ENCODE peak calls at places on chromosomes 1 and 21, in ten cellular contexts. One of them, this sample, is unnamed.

GRCh38 chr21:42061866-42062542 is 9.1 kb upstream of the UMODL1 start:
- DNase-seq in RWPE2: peak; percentile 19
- DNase-seq in omental fat pad: no peak
- DNase-seq in psoas muscle: peak; percentile 36
- DNase-seq in IMR-90: no peak
- DNase-seq in heart left ventricle: no peak
- DNase-seq in A549: no peak
- DNase-seq in AG09319: no peak
- DNase-seq in lower lobe of right lung: no peak
- DNase-seq in Calu3: no peak
- DNase-seq in this sample: no peak

GRCh38 chr1:189567890-189568289 is 909.8 kb downstream of the BRINP3 start:
- DNase-seq in Calu3: no peak
- DNase-seq in AG09319: no peak
- DNase-seq in heart left ventricle: no peak
- DNase-seq in omental fat pad: no peak
- DNase-seq in lower lobe of right lung: no peak
- DNase-seq in psoas muscle: no peak
- DNase-seq in IMR-90: no peak
- DNase-seq in RWPE2: no peak
- DNase-seq in A549: no peak
- DNase-seq in this sample: no peak

GRCh38 chr1:65141394-65141793 is 6.6 kb upstream of the AK4 start:
- DNase-seq in psoas muscle: no peak
- DNase-seq in Calu3: peak; percentile 28
- DNase-seq in A549: no peak
- DNase-seq in omental fat pad: no peak
- DNase-seq in RWPE2: no peak
- DNase-seq in heart left ventricle: no peak
- DNase-seq in lower lobe of right lung: no peak
- DNase-seq in IMR-90: no peak
- DNase-seq in AG09319: no peak
- DNase-seq in this sample: no peak

GRCh38 chr1:118177998-118178397 is 7.0 kb downstream of the SPAG17 start:
- DNase-seq in lower lobe of right lung: no peak
- DNase-seq in Calu3: no peak
- DNase-seq in heart left ventricle: no peak
- DNase-seq in A549: no peak
- DNase-seq in RWPE2: no peak
- DNase-seq in AG09319: no peak
- DNase-seq in IMR-90: no peak
- DNase-seq in psoas muscle: no peak
- DNase-seq in omental fat pad: no peak
- DNase-seq in this sample: no peak

GRCh38 chr1:55298167-55298894 is 83.2 kb upstream of the USP24 start:
- DNase-seq in RWPE2: no peak
- DNase-seq in A549: no peak
- DNase-seq in psoas muscle: no peak
- DNase-seq in Calu3: no peak
- DNase-seq in omental fat pad: no peak
- DNase-seq in heart left ventricle: no peak
- DNase-seq in AG09319: no peak
- DNase-seq in IMR-90: no peak
- DNase-seq in lower lobe of right lung: no peak
- DNase-seq in this sample: no peak

GRCh38 chr1:19091539-19091938 is 118.5 kb downstream of the UBR4 start:
- DNase-seq in lower lobe of right lung: no peak
- DNase-seq in Calu3: no peak
- DNase-seq in RWPE2: no peak
- DNase-seq in IMR-90: peak; percentile 83
- DNase-seq in omental fat pad: no peak
- DNase-seq in psoas muscle: no peak
- DNase-seq in AG09319: peak; percentile 15
- DNase-seq in A549: no peak
- DNase-seq in heart left ventricle: no peak
- DNase-seq in this sample: no peak

GRCh38 chr1:54121482-54122130 is 31.2 kb downstream of the CDCP2 start:
- DNase-seq in lower lobe of right lung: peak; percentile 77
- DNase-seq in Calu3: peak; percentile 84
- DNase-seq in IMR-90: peak; percentile 82
- DNase-seq in psoas muscle: peak; percentile 89
- DNase-seq in A549: peak; percentile 84
- DNase-seq in omental fat pad: peak; percentile 50
- DNase-seq in RWPE2: no peak
- DNase-seq in AG09319: peak; percentile 31
- DNase-seq in heart left ventricle: peak; percentile 79
- DNase-seq in this sample: peak; percentile 96

GRCh38 chr1:234114648-234115307 is 210.3 kb downstream of the SLC35F3 start:
- DNase-seq in psoas muscle: no peak
- DNase-seq in A549: peak; percentile 52
- DNase-seq in RWPE2: no peak
- DNase-seq in omental fat pad: no peak
- DNase-seq in Calu3: peak; percentile 28
- DNase-seq in lower lobe of right lung: no peak
- DNase-seq in heart left ventricle: no peak
- DNase-seq in AG09319: peak; percentile 15
- DNase-seq in IMR-90: peak; percentile 59
- DNase-seq in this sample: no peak

GRCh38 chr1:119827010-119827409 is 15.8 kb upstream of the REG4 start:
- DNase-seq in RWPE2: no peak
- DNase-seq in A549: peak; percentile 19
- DNase-seq in psoas muscle: no peak
- DNase-seq in lower lobe of right lung: no peak
- DNase-seq in Calu3: no peak
- DNase-seq in IMR-90: no peak
- DNase-seq in omental fat pad: no peak
- DNase-seq in heart left ventricle: no peak
- DNase-seq in AG09319: no peak
- DNase-seq in this sample: no peak
- TF ChIP-seq CTCF in RWPE2: peak; percentile 21
- TF ChIP-seq CTCF in A549: no peak
- TF ChIP-seq CTCF in psoas muscle: no peak
- TF ChIP-seq CTCF in lower lobe of right lung: peak; percentile 30
- TF ChIP-seq CTCF in Calu3: peak; percentile 40
- TF ChIP-seq CTCF in IMR-90: no peak
- TF ChIP-seq CTCF in omental fat pad: no peak
- TF ChIP-seq CTCF in heart left ventricle: peak; percentile 9
- TF ChIP-seq CTCF in AG09319: peak; percentile 21
- TF ChIP-seq CTCF in this sample: no peak

DNA sequence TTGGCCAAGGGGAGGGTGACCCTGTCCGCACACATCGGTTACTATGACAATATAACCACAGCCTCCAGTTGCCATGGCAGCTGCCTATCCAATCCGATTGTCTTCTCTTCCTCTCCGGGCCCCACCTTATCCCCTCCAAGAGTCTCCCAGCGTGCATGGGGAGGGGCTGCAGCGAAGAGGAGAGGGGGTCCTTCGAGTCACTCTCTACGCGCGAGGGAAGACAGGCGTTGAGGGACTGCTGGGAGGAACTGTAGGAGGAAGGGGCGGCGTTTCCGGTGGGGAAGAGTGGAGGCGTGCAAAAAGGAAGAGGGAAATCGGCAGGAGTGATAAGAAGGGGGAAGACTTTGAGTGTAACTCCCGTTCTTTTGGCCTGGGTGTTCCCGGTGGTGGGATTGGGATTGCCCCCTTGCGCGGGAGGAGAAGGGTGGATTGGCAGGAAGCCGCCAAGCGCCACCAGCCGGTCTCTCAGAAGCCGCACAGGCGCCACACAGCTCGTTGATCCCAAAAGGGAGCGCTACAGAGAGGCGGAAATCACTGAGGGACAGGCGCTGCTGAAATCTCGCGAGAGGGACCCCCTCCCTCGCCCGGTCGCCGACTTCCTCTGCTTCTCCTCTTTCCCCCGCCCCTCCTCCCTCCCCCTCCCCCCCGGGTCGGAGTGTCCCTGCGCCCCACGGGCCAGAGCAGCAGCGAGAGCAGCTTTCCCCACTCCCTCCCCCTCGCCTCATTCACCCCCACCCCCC is 381 bp upstream of the SMG7 start:
- DNase-seq in IMR-90: peak; percentile 98
- DNase-seq in AG09319: peak; percentile 97
- DNase-seq in heart left ventricle: peak; percentile 98
- DNase-seq in A549: peak; percentile 84
- DNase-seq in Calu3: peak; percentile 96
- DNase-seq in RWPE2: peak; percentile 97
- DNase-seq in lower lobe of right lung: peak; percentile 97
- DNase-seq in omental fat pad: peak; percentile 94
- DNase-seq in psoas muscle: peak; percentile 99
- DNase-seq in this sample: peak; percentile 92
- TF ChIP-seq CTCF in IMR-90: no peak
- TF ChIP-seq CTCF in AG09319: no peak
- TF ChIP-seq CTCF in heart left ventricle: peak; percentile 6
- TF ChIP-seq CTCF in A549: no peak
- TF ChIP-seq CTCF in Calu3: no peak
- TF ChIP-seq CTCF in RWPE2: no peak
- TF ChIP-seq CTCF in lower lobe of right lung: peak; percentile 18
- TF ChIP-seq CTCF in omental fat pad: no peak
- TF ChIP-seq CTCF in psoas muscle: no peak
- TF ChIP-seq CTCF in this sample: no peak

GRCh38 chr1:204507317-204508105 is 8.7 kb upstream of the MDM4 start:
- DNase-seq in RWPE2: no peak
- DNase-seq in omental fat pad: no peak
- DNase-seq in lower lobe of right lung: no peak
- DNase-seq in Calu3: peak; percentile 58
- DNase-seq in A549: peak; percentile 44
- DNase-seq in IMR-90: peak; percentile 22
- DNase-seq in AG09319: no peak
- DNase-seq in psoas muscle: no peak
- DNase-seq in heart left ventricle: no peak
- DNase-seq in this sample: no peak

GRCh38 chr1:204506969-204507316 is 9.3 kb upstream of the MDM4 start:
- DNase-seq in IMR-90: peak; percentile 92
- DNase-seq in heart left ventricle: peak; percentile 81
- DNase-seq in AG09319: peak; percentile 88
- DNase-seq in psoas muscle: peak; percentile 72
- DNase-seq in lower lobe of right lung: no peak
- DNase-seq in RWPE2: no peak
- DNase-seq in omental fat pad: peak; percentile 78
- DNase-seq in A549: peak; percentile 35
- DNase-seq in Calu3: peak; percentile 92
- DNase-seq in this sample: no peak

GRCh38 chr1:204503913-204504519 is 9.4 kb upstream of the PIK3C2B start:
- DNase-seq in lower lobe of right lung: no peak
- DNase-seq in A549: no peak
- DNase-seq in AG09319: no peak
- DNase-seq in psoas muscle: no peak
- DNase-seq in IMR-90: no peak
- DNase-seq in omental fat pad: no peak
- DNase-seq in RWPE2: no peak
- DNase-seq in Calu3: no peak
- DNase-seq in heart left ventricle: no peak
- DNase-seq in this sample: no peak

GRCh38 chr1:204505674-204506073 is 10.5 kb upstream of the MDM4 start:
- DNase-seq in A549: no peak
- DNase-seq in heart left ventricle: no peak
- DNase-seq in omental fat pad: no peak
- DNase-seq in AG09319: no peak
- DNase-seq in IMR-90: no peak
- DNase-seq in psoas muscle: no peak
- DNase-seq in lower lobe of right lung: no peak
- DNase-seq in Calu3: no peak
- DNase-seq in RWPE2: no peak
- DNase-seq in this sample: no peak

DNA sequence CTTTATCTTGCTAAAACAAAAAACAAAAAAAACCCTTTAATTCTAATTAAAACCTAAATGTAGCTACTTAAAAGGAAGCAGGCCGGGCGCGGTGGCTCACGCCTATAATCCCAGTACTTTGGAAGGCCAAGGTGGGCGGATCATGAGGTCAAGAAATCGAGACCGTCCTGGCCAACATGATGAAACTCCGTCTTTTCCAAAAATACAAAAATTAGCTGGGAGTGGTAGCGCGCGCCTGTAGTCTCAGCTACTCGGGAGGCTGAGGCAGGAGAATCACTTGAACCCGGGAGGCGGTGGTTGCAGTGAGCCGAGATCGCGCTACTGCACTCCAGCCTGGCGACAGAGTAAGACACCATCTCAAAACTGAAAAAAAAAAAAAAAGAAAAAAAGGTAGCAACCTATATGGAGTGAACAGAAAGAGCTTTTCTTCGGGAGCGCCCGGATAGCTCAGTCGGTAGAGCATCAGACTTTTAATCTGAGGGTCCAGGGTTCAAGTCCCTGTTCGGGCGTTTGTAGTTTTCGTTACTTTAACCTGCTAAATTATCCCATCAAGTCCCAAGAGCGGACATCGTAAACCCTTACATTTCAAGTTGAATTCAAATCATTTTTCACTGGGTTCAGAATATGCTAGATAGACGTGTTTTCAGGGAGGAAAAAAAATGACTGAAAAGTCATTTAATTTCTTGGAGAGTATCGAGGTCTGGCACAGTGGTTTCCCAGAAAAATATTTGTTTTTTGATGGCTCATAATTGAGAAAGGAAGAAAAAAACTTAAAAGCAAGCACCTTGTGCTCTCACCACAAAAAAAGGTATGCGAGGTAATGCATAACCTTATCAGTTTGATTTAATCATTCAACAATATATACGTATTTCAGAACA is 9.9 kb upstream of the MDM4 start:
- DNase-seq in omental fat pad: no peak
- DNase-seq in Calu3: peak; percentile 83
- DNase-seq in heart left ventricle: peak; percentile 68
- DNase-seq in IMR-90: peak; percentile 95
- DNase-seq in AG09319: peak; percentile 88
- DNase-seq in A549: peak; percentile 62
- DNase-seq in RWPE2: no peak
- DNase-seq in lower lobe of right lung: peak; percentile 71
- DNase-seq in psoas muscle: peak; percentile 77
- DNase-seq in this sample: no peak
- TF ChIP-seq CTCF in omental fat pad: no peak
- TF ChIP-seq CTCF in Calu3: no peak
- TF ChIP-seq CTCF in heart left ventricle: no peak
- TF ChIP-seq CTCF in IMR-90: no peak
- TF ChIP-seq CTCF in AG09319: no peak
- TF ChIP-seq CTCF in A549: no peak
- TF ChIP-seq CTCF in RWPE2: no peak
- TF ChIP-seq CTCF in lower lobe of right lung: no peak
- TF ChIP-seq CTCF in psoas muscle: no peak
- TF ChIP-seq CTCF in this sample: no peak

DNA sequence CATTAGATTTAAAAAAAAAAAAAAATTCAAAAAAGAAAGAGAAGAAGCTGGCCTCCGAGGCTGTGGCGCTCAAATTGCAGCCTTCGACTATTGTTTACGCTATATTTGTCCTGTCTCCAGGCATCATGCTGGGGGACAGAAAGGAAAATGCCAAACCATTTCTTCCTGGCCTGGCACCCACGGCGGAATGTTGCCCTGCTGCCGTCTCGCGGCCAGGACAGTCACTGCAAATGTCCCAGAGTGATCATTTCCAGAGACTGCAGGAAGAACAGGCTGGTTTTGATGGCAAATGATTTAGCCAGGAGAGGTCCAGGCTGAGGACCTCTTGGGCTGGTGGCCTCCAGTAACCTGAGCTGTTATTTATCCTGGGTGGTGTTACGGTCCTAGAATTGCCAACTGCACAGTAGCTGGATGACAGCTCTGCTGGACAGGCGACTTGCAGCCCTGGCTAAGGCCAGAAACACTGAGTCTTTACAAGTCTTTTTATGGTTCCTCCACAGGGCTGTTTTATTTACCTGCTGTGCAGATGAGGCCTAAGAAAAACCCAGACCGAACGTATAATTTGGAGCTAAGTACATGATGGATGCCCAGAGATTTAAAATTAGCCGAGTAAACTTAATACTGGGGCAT is 30.2 kb upstream of the LRRC38 start:
- DNase-seq in AG09319: no peak
- DNase-seq in IMR-90: no peak
- DNase-seq in psoas muscle: peak; percentile 87
- DNase-seq in lower lobe of right lung: peak; percentile 51
- DNase-seq in omental fat pad: no peak
- DNase-seq in A549: peak; percentile 26
- DNase-seq in heart left ventricle: peak; percentile 64
- DNase-seq in Calu3: no peak
- DNase-seq in RWPE2: no peak
- DNase-seq in this sample: no peak
- TF ChIP-seq CTCF in AG09319: peak; percentile 33
- TF ChIP-seq CTCF in IMR-90: no peak
- TF ChIP-seq CTCF in psoas muscle: peak; percentile 67
- TF ChIP-seq CTCF in lower lobe of right lung: peak; percentile 53
- TF ChIP-seq CTCF in omental fat pad: no peak
- TF ChIP-seq CTCF in A549: no peak
- TF ChIP-seq CTCF in heart left ventricle: peak; percentile 28
- TF ChIP-seq CTCF in Calu3: no peak
- TF ChIP-seq CTCF in RWPE2: peak; percentile 70
- TF ChIP-seq CTCF in this sample: peak; percentile 67